ENCODE peak calls at places on chromosome 5, in five cellular contexts. R is NCI-H2171, H is WTC11, Z is HS-27A, T is HT1080. S is an unnamed sample.

GRCh38 chr5:135173662-135174290 is 139.7 kb upstream of the PITX1 start:
- DNase-seq in H (no peak), T (no peak), R (no peak), Z (no peak), S (no peak)

GRCh38 chr5:4924581-4924980 is 215.5 kb upstream of the ADAMTS16 start:
- DNase-seq in H (no peak), R (no peak), Z (no peak), T (peak), S (peak)

GRCh38 chr5:136212252-136212721 is 19.3 kb upstream of the SMIM32 start:
- DNase-seq in Z (no peak), T (peak), R (no peak), H (peak), S (peak)

GRCh38 chr5:57298985-57299491 is 125.2 kb downstream of the GPBP1 start:
- DNase-seq in R (peak), H (peak), Z (peak), T (peak), S (peak)

GRCh38 chr5:179624841-179625271 is 1.4 kb upstream of the HNRNPH1 start:
- DNase-seq in H (peak), Z (no peak), R (no peak), T (no peak), S (no peak)

GRCh38 chr5:14383923-14384322 is 197.7 kb upstream of the OTULINL start:
- DNase-seq in H (no peak), T (no peak), Z (no peak), R (no peak), S (no peak)

GRCh38 chr5:93602261-93603149 is 19.5 kb downstream of the NR2F1 start:
- DNase-seq in Z (no peak), R (no peak), H (peak), T (no peak), S (no peak)

GRCh38 chr5:40841068-40841805 is at the start of gene CARD6:
- DNase-seq in T (peak), H (no peak), R (no peak), Z (no peak), S (no peak)

GRCh38 chr5:139638090-139638735 is 9.9 kb upstream of the CXXC5 start:
- DNase-seq in Z (no peak), T (no peak), H (peak), R (no peak), S (peak)

GRCh38 chr5:125798311-125798710 is 624.9 kb upstream of the GRAMD2B start:
- DNase-seq in H (no peak), Z (no peak), R (no peak), T (peak), S (no peak)

GRCh38 chr5:32357678-32358077 is 44.9 kb upstream of the MTMR12 start:
- DNase-seq in Z (no peak), T (no peak), R (no peak), H (no peak), S (no peak)

GRCh38 chr5:16492398-16493175 is 27.0 kb upstream of the ZNF622 start:
- DNase-seq in R (peak), H (no peak), T (peak), Z (peak), S (peak)

GRCh38 chr5:8807636-8808035 is 738.2 kb downstream of the SEMA5A start:
- DNase-seq in H (no peak), R (no peak), T (peak), Z (no peak), S (no peak)

GRCh38 chr5:139839416-139839815 is 43.8 kb downstream of the PSD2 start:
- DNase-seq in R (no peak), H (no peak), T (no peak), Z (no peak), S (no peak)

GRCh38 chr5:16866220-16866619 is 69.9 kb downstream of the MYO10 start:
- DNase-seq in R (no peak), H (no peak), Z (no peak), T (no peak), S (no peak)

GRCh38 chr5:62317810-62318209 is 11.8 kb downstream of the KIF2A start:
- DNase-seq in H (no peak), Z (no peak), R (no peak), T (no peak), S (no peak)

GRCh38 chr5:151721812-151722391 is 35.2 kb upstream of the SPARC start:
- DNase-seq in T (no peak), Z (no peak), R (no peak), H (no peak), S (no peak)

GRCh38 chr5:31220968-31221367 is 27.5 kb downstream of the CDH6 start:
- DNase-seq in T (no peak), R (no peak), H (no peak), Z (no peak), S (no peak)

GRCh38 chr5:112411903-112412302 is 7.2 kb downstream of the EPB41L4A start:
- DNase-seq in H (no peak), T (no peak), R (no peak), Z (no peak), S (no peak)

GRCh38 chr5:89942171-89942570 is 467.4 kb downstream of the CETN3 start:
- DNase-seq in T (no peak), R (no peak), Z (no peak), H (no peak), S (no peak)

GRCh38 chr5:69308046-69308553 is 24.5 kb downstream of the CCDC125 start:
- DNase-seq in H (no peak), T (no peak), Z (no peak), R (no peak), S (no peak)

GRCh38 chr5:135569755-135570452 is 8.9 kb downstream of the CXCL14 start:
- DNase-seq in R (no peak), T (peak), Z (no peak), H (peak), S (peak)

GRCh38 chr5:15446552-15446951 is 53.4 kb upstream of the FBXL7 start:
- DNase-seq in T (no peak), H (no peak), R (no peak), Z (no peak), S (peak)

GRCh38 chr5:143714629-143715028 is 97.3 kb upstream of the HMHB1 start:
- DNase-seq in R (no peak), T (peak), H (no peak), Z (no peak), S (peak)

GRCh38 chr5:67335391-67335790 is 138.8 kb upstream of the CD180 start:
- DNase-seq in T (no peak), R (no peak), H (no peak), Z (no peak), S (no peak)

GRCh38 chr5:41762426-41762825 is 107.8 kb downstream of the OXCT1 start:
- DNase-seq in H (no peak), R (no peak), Z (no peak), T (no peak), S (no peak)

GRCh38 chr5:77590347-77590746 is 48.2 kb downstream of the OTP start:
- DNase-seq in T (no peak), H (no peak), Z (no peak), R (peak), S (no peak)

GRCh38 chr5:156274455-156274854 is 52.5 kb upstream of the SGCD start:
- DNase-seq in T (no peak), H (no peak), R (no peak), Z (no peak), S (no peak)

GRCh38 chr5:171975262-171975876 is 31.1 kb downstream of the FBXW11 start:
- DNase-seq in Z (no peak), H (no peak), T (no peak), R (no peak), S (peak)

GRCh38 chr5:159104759-159105317 is 5.1 kb upstream of the EBF1 start:
- DNase-seq in T (no peak), Z (no peak), R (no peak), H (no peak), S (no peak)

GRCh38 chr5:157718529-157718928 is 12.7 kb upstream of the THG1L start:
- DNase-seq in R (no peak), H (no peak), T (peak), Z (no peak), S (peak)

GRCh38 chr5:103929310-103930003 is 366.9 kb upstream of the NUDT12 start:
- DNase-seq in H (no peak), T (peak), Z (no peak), R (no peak), S (no peak)

GRCh38 chr5:139108056-139108811 is 89.9 kb downstream of the SIL1 start:
- DNase-seq in T (peak), H (no peak), R (no peak), Z (no peak), S (peak)

GRCh38 chr5:9546973-9547947 is 1.4 kb upstream of the SEMA5A start:
- DNase-seq in R (no peak), H (peak), T (peak), Z (peak), S (peak)

GRCh38 chr5:124402144-124402581 is 344.3 kb downstream of the ZNF608 start:
- DNase-seq in H (no peak), Z (no peak), R (no peak), T (no peak), S (no peak)

GRCh38 chr5:142783601-142784291 is 13.6 kb downstream of the ARHGAP26 start:
- DNase-seq in Z (no peak), R (no peak), H (no peak), T (no peak), S (no peak)

GRCh38 chr5:5497132-5497748 is 74.8 kb downstream of the ICE1 start:
- DNase-seq in Z (no peak), R (peak), T (peak), H (peak), S (peak)

S was measured in HFFc6.